ENCODE peak calls at places on chromosomes 12 and 14, in six cellular contexts. P is PC-3, U is endothelial cell of umbilical vein, K is psoas muscle, Y is OCI-LY7, E is AG10803. R is an unnamed sample.

GRCh38 chr12:51357374-51358047 is 11.0 kb upstream of the CELA1 start:
- DNase-seq in P (no peak), Y (peak; percentile 18), E (no peak), K (no peak), U (no peak), R (no peak)

GRCh38 chr14:101120636-101121398 is 217.3 kb upstream of the RTL1 start:
- DNase-seq in E (no peak), P (no peak), U (no peak), Y (peak; percentile 4), K (peak; percentile 45), R (peak; percentile 20)

GRCh38 chr12:6229823-6230222 is 29.6 kb downstream of the CD9 start:
- DNase-seq in U (peak; percentile 84), E (peak; percentile 86), K (peak; percentile 73), P (peak; percentile 76), Y (no peak), R (no peak)

GRCh38 chr12:12585115-12585862 is 22.6 kb upstream of the DUSP16 start:
- DNase-seq in P (peak; percentile 47), E (no peak), U (peak; percentile 31), Y (no peak), K (no peak), R (no peak)

GRCh38 chr12:53234236-53234635 is 2.2 kb upstream of the RARG start:
- DNase-seq in K (no peak), P (no peak), Y (no peak), U (no peak), E (no peak), R (no peak)

GRCh38 chr14:71314717-71315116 is 407.5 kb downstream of the PCNX1 start:
- DNase-seq in P (no peak), Y (no peak), U (no peak), K (no peak), E (no peak), R (no peak)

GRCh38 chr14:31229638-31230229 is 22.1 kb upstream of the HECTD1 start:
- DNase-seq in K (peak; percentile 56), U (no peak), P (peak; percentile 99), Y (no peak), E (peak; percentile 98), R (peak; percentile 34)

GRCh38 chr12:49086116-49086515 is 8.5 kb downstream of the DHH start:
- DNase-seq in U (no peak), Y (no peak), K (no peak), P (no peak), E (peak; percentile 50), R (no peak)

GRCh38 chr12:49872381-49872780 is 29.5 kb upstream of the BCDIN3D start:
- DNase-seq in E (no peak), Y (no peak), P (no peak), K (no peak), U (no peak), R (no peak)

GRCh38 chr12:100706029-100706428 is 88.5 kb upstream of the ANO4 start:
- DNase-seq in Y (no peak), K (no peak), E (peak; percentile 87), P (peak; percentile 84), U (no peak), R (no peak)

GRCh38 chr12:45914090-45914489 is 76.3 kb downstream of the SCAF11 start:
- DNase-seq in Y (no peak), P (peak; percentile 56), E (peak; percentile 82), K (no peak), U (no peak), R (no peak)

GRCh38 chr12:112112423-112113132 is 4.0 kb upstream of the NAA25 start:
- DNase-seq in E (no peak), P (peak; percentile 99), Y (no peak), K (no peak), U (no peak), R (no peak)

GRCh38 chr12:1616233-1617066 is 12.6 kb upstream of the WNT5B start:
- DNase-seq in P (no peak), Y (peak; percentile 28), E (no peak), U (no peak), K (no peak), R (no peak)

GRCh38 chr14:31692376-31692781 is 131.2 kb downstream of the NUBPL start:
- DNase-seq in Y (no peak), E (peak; percentile 59), P (no peak), K (no peak), U (no peak), R (no peak)

GRCh38 chr14:59195898-59196297 is 7.4 kb downstream of the DAAM1 start:
- DNase-seq in E (no peak), P (no peak), U (no peak), Y (no peak), K (no peak), R (no peak)

GRCh38 chr12:108110844-108111243 is 18.2 kb upstream of the WSCD2 start:
- DNase-seq in Y (no peak), U (no peak), K (no peak), E (no peak), P (no peak), R (no peak)

GRCh38 chr12:6367065-6367968 is 8.0 kb downstream of the SCNN1A start:
- DNase-seq in U (peak; percentile 67), E (no peak), Y (peak; percentile 87), P (peak; percentile 36), K (no peak), R (no peak)

GRCh38 chr12:32541754-32542374 is 137.2 kb upstream of the DNM1L start:
- DNase-seq in U (peak; percentile 36), K (no peak), P (no peak), Y (no peak), E (no peak), R (no peak)

DNA sequence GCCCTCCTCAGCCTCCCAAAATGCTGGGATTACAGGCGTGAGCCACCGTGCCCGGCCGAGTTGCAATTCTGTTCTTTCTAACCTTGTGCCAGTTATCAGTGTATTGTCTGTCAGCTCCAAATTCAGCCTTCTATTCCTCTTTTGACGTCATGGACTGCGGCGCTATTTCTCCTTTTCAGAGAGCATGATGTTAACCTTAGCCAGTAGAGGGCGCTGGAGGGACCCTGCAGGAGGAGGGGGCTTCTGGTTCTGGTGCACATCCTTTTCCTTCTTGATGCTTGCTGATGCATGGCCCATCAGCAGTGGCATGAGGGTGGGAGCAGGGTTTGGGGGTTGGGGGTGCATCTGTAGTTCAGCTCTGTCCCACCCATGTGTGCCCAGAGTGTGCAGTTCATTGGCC is 179.3 kb upstream of the RMST start:
- DNase-seq in U (no peak), Y (peak; percentile 39), K (no peak), P (no peak), E (no peak), R (no peak)
- TF ChIP-seq CTCF in U (no peak), Y (peak; percentile 74), K (no peak), P (peak; percentile 34), E (no peak), R (no peak)

DNA sequence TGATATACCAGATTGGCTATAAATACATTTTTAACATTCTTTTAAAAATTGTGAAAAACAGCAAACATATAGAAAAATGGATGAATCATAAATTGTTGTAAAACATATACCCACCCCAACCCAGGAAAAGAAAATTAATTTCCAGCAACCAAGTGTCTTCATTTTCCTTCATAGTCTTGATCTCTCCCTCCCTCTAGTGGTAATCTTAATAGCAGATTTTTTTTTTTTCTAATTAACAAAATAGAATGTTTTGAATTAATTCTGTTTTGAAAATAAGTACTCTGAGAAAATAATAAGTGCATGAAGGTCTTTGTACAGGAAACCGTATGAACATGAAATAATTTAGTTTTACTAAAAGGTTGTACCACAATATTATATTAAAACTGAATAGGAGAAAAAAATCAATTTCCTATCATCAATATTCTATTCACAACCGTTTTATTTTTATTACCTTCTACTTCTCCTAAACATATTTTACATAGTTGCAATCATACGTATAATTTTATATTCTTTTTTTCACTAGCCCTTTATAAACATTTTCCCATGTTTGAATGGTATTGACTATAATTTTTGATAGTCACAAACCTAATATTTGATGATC is 7.0 kb downstream of the ETNK1 start:
- DNase-seq in K (no peak), P (peak; percentile 31), U (peak; percentile 26), Y (peak; percentile 13), E (peak; percentile 13), R (no peak)
- TF ChIP-seq CTCF in K (peak; percentile 60), P (peak; percentile 66), U (peak; percentile 13), Y (peak; percentile 85), E (peak; percentile 66), R (no peak)

DNA sequence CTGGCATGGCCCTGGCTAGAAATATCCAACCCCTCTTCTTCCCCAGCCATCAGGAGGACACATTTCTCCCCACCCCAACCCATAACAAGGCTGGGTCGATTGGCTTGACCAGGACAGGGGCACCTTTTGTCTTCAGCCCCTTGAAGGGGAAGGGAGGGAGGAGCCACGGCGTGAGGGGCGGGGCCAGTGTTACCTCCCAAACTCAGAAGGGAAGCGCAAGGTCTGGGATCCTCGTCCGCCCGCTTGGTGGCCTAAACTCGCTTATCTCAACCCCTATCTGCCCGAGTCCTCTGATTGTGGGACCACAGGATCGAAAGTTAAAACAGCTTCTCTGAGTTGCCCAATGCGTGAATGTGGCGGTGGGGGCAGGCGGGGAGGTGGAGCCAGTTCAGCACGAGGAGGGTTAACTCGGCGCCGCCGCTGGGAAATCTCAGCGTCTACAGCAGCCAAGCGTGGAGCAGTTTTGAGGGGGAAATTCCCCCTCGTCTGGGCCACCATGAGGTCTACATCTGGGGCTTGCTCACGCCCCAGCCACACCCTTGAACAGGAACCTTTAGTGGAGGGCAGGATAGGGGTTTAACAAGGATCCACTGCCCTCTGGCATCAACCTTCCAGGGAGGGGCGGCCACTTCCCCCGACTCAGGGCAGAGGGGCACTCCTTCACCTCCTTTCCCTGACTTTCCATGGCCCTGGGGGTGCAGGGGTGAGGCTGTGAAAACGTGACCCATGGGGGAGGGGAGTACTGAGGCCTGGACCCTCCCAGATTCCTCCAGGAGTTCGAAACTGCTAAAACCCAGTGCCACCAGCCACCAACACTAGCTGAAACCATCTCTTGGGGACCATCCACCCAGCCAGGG is 745 bp downstream of the STAT6 start:
- DNase-seq in U (peak; percentile 59), P (peak; percentile 32), E (no peak), Y (peak; percentile 79), K (peak; percentile 59), R (no peak)
- TF ChIP-seq CTCF in U (no peak), P (no peak), E (peak; percentile 1), Y (peak; percentile 23), K (no peak), R (no peak)

GRCh38 chr12:87866602-87867292 is 162.5 kb downstream of the C12orf50 start:
- DNase-seq in P (peak; percentile 55), U (peak; percentile 9), E (peak; percentile 22), K (no peak), Y (peak; percentile 24), R (no peak)
- TF ChIP-seq CTCF in P (peak; percentile 75), U (peak; percentile 28), E (peak; percentile 52), K (no peak), Y (peak; percentile 76), R (no peak)

GRCh38 chr14:64733899-64734298 is 29.7 kb downstream of the PLEKHG3 start:
- DNase-seq in P (no peak), U (no peak), K (no peak), E (no peak), Y (no peak), R (no peak)

GRCh38 chr14:64737391-64738305 is 33.4 kb downstream of the PLEKHG3 start:
- DNase-seq in Y (no peak), K (no peak), U (no peak), P (no peak), E (no peak), R (no peak)

GRCh38 chr14:64738306-64738879 is 34.2 kb downstream of the PLEKHG3 start:
- DNase-seq in Y (no peak), U (no peak), E (no peak), K (no peak), P (no peak), R (no peak)

GRCh38 chr14:64734990-64735389 is 30.8 kb downstream of the PLEKHG3 start:
- DNase-seq in P (no peak), U (no peak), Y (no peak), K (no peak), E (no peak), R (no peak)

GRCh38 chr14:64736271-64737131 is 32.3 kb downstream of the PLEKHG3 start:
- DNase-seq in Y (no peak), P (no peak), E (no peak), U (no peak), K (no peak), R (no peak)
- TF ChIP-seq CTCF in Y (no peak), P (peak; percentile 26), E (no peak), U (no peak), K (no peak), R (no peak)

GRCh38 chr12:57194253-57194652 is 22.3 kb upstream of the NXPH4 start:
- DNase-seq in P (no peak), U (no peak), Y (no peak), K (no peak), E (no peak), R (no peak)
- TF ChIP-seq CTCF in P (no peak), U (no peak), Y (no peak), K (no peak), E (no peak), R (no peak)